ENCODE peak calls at places on chromosomes 16 and 17, in six cellular contexts. G, V, X, Q, Z and P are unnamed samples.

GRCh38 chr17:50149425-50150353 is 788 bp downstream of the PPP1R9B start:
- DNase-seq in Z (peak), Q (no peak), V (peak), G (peak), X (peak), P (peak)

GRCh38 chr17:37089998-37090397 is 141.2 kb downstream of the AATF start:
- DNase-seq in G (no peak), Q (no peak), Z (no peak), V (peak), X (no peak), P (no peak)

GRCh38 chr16:70704586-70704985 is 18.7 kb upstream of the MTSS2 start:
- DNase-seq in X (no peak), Q (no peak), V (no peak), Z (no peak), G (no peak), P (peak)

GRCh38 chr16:73062640-73063283 is 14.8 kb upstream of the ZFHX3 start:
- DNase-seq in X (no peak), Z (peak), Q (no peak), V (no peak), G (no peak), P (no peak)

GRCh38 chr17:48728232-48729231 is at the start of gene HOXB13:
- DNase-seq in Z (peak), X (no peak), G (no peak), Q (no peak), V (peak), P (peak)

GRCh38 chr17:10807704-10808128 is 3.8 kb upstream of the TMEM238L start:
- DNase-seq in Q (no peak), V (no peak), G (no peak), Z (no peak), X (no peak), P (no peak)

GRCh38 chr17:50270430-50271172 is 3.7 kb upstream of the TMEM92 start:
- DNase-seq in G (no peak), V (no peak), X (no peak), Q (no peak), Z (peak), P (peak)

GRCh38 chr17:42817866-42818265 is 6.2 kb downstream of the BECN1 start:
- DNase-seq in Q (no peak), X (no peak), Z (no peak), V (no peak), G (no peak), P (no peak)

GRCh38 chr16:52914428-52914827 is 138.3 kb downstream of the CHD9NB start:
- DNase-seq in G (no peak), Q (no peak), V (no peak), X (no peak), Z (no peak), P (no peak)

GRCh38 chr17:2376107-2376506 is 24.8 kb downstream of the MNT start:
- DNase-seq in Z (no peak), G (no peak), V (no peak), X (no peak), Q (no peak), P (no peak)

GRCh38 chr17:75430159-75430748 is 24.8 kb upstream of the GRB2 start:
- DNase-seq in G (no peak), X (no peak), Z (no peak), V (no peak), Q (peak), P (no peak)